ENCODE peak calls at places on chromosomes 6 and 20, in four cellular contexts. A, J, O and Q are unnamed samples.

GRCh38 chr6:165308926-165309731 is at the start of gene C6orf118:
- DNase-seq in O (peak), J (peak), A (peak), Q (peak)

GRCh38 chr20:21519136-21519584 is 5.3 kb upstream of the NKX2-2 start:
- DNase-seq in O (peak), A (peak), J (no peak), Q (no peak)

GRCh38 chr6:158642097-158642601 is 2.4 kb downstream of the DYNLT1 start:
- DNase-seq in A (no peak), O (no peak), J (no peak), Q (no peak)

GRCh38 chr6:84408028-84408427 is 180.6 kb upstream of the CEP162 start:
- DNase-seq in J (no peak), O (no peak), A (no peak), Q (no peak)

GRCh38 chr6:118334634-118335033 is 213.5 kb upstream of the PLN start:
- DNase-seq in O (no peak), J (no peak), A (no peak), Q (no peak)

GRCh38 chr6:15207923-15208322 is 37.9 kb upstream of the JARID2 start:
- DNase-seq in J (no peak), O (peak), A (no peak), Q (peak)

GRCh38 chr20:37649017-37649416 is 44.8 kb upstream of the CTNNBL1 start:
- DNase-seq in J (no peak), O (no peak), A (no peak), Q (no peak)

GRCh38 chr20:53859684-53860083 is 210.7 kb downstream of the BCAS1 start:
- DNase-seq in A (no peak), J (no peak), O (no peak), Q (no peak)

GRCh38 chr6:75532521-75532920 is 38.9 kb upstream of the FILIP1 start:
- DNase-seq in A (no peak), J (no peak), O (no peak), Q (no peak)

GRCh38 chr6:127972815-127973214 is 72.0 kb upstream of the THEMIS start:
- DNase-seq in O (no peak), A (no peak), J (no peak), Q (no peak)

GRCh38 chr6:52394251-52394666 is 25.9 kb upstream of the EFHC1 start:
- DNase-seq in A (no peak), O (no peak), J (no peak), Q (no peak)

GRCh38 chr20:52454660-52455059 is 263.1 kb upstream of the ZFP64 start:
- DNase-seq in A (no peak), J (no peak), O (no peak), Q (no peak)

GRCh38 chr6:13277231-13277630 is 51.1 kb downstream of the TBC1D7 start:
- DNase-seq in J (no peak), A (no peak), O (no peak), Q (no peak)

GRCh38 chr6:100116409-100117194 is 122.6 kb upstream of the MCHR2 start:
- DNase-seq in A (peak), J (peak), O (peak), Q (peak)

GRCh38 chr20:11845311-11845710 is 72.4 kb upstream of the BTBD3 start:
- DNase-seq in O (no peak), A (no peak), J (no peak), Q (no peak)

GRCh38 chr20:45576995-45577394 is 2.1 kb downstream of the WFDC8 start:
- DNase-seq in A (no peak), J (no peak), O (peak), Q (no peak)

GRCh38 chr6:167832497-167833395 is 6.0 kb downstream of the AFDN start:
- DNase-seq in J (no peak), A (no peak), O (no peak), Q (no peak)

GRCh38 chr20:19816386-19816785 is 58.3 kb downstream of the RIN2 start:
- DNase-seq in O (no peak), J (no peak), A (no peak), Q (no peak)

GRCh38 chr6:110068592-110068967 is 90.5 kb downstream of the GPR6 start:
- DNase-seq in J (no peak), O (no peak), A (no peak), Q (no peak)

GRCh38 chr6:8194499-8194898 is 92.2 kb upstream of the EEF1E1 start:
- DNase-seq in A (no peak), O (peak), J (no peak), Q (no peak)

GRCh38 chr20:36261389-36262105 is 25.3 kb downstream of the AAR2 start:
- DNase-seq in J (no peak), O (no peak), A (no peak), Q (no peak)

GRCh38 chr6:54185885-54186284 is 74.6 kb downstream of the MLIP start:
- DNase-seq in O (no peak), A (no peak), J (no peak), Q (no peak)

GRCh38 chr20:25259358-25259757 is 11.5 kb downstream of the PYGB start:
- DNase-seq in A (no peak), J (no peak), O (no peak), Q (no peak)

GRCh38 chr6:703562-703961 is 10.6 kb upstream of the EXOC2 start:
- DNase-seq in O (no peak), A (no peak), J (no peak), Q (no peak)

GRCh38 chr20:40754372-40754943 is 65.4 kb upstream of the MAFB start:
- DNase-seq in A (no peak), O (no peak), J (no peak), Q (no peak)

GRCh38 chr20:22922987-22923386 is 112.1 kb upstream of the SSTR4 start:
- DNase-seq in A (no peak), J (no peak), O (no peak), Q (no peak)

GRCh38 chr20:16005612-16006493 is 567.4 kb downstream of the KIF16B start:
- DNase-seq in A (no peak), J (no peak), O (peak), Q (no peak)

GRCh38 chr20:44011251-44011940 is 96.7 kb downstream of the TOX2 start:
- DNase-seq in O (no peak), J (no peak), A (peak), Q (no peak)

GRCh38 chr6:133802861-133803260 is 86.1 kb upstream of the TCF21 start:
- DNase-seq in A (no peak), J (no peak), O (no peak), Q (no peak)

GRCh38 chr20:14848806-14849205 is 511.4 kb upstream of the FLRT3 start:
- DNase-seq in A (no peak), O (no peak), J (no peak), Q (no peak)

DNA sequence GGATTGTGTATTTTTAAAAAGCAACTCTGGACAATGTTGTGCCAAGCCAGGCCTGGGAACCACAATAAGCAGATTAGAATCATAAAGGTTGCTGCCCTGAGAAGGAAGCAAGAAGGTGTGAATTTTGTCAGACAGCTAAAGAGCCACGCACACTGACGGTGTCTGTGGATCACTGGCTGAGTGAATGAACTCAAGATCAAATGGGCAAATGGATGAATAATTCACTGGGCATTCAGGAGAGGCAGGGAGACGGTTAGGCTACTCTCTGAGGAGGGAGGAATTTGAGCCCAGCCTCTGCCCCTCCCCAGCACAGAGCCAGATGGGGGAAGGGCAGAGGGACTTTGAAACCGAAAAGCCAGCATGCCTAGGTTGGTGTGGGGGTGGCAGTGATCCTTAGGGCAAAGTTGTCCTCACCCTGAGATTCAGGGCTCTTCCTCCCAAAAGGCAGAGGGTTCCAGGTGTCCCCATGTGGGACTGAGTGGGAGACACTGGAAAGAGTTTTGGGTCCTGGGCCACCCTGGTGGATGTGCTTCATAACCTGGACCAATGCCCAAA is 19.5 kb upstream of the SLC22A7 start:
- DNase-seq in J (no peak), O (no peak), A (no peak), Q (no peak)
- H3K27ac ChIP-seq in J (peak), O (no peak), A (no peak), Q (no peak)

GRCh38 chr20:24211972-24212371 is 223.4 kb upstream of the GGTLC1 start:
- DNase-seq in J (no peak), A (peak), O (peak), Q (no peak)

GRCh38 chr20:24208652-24209051 is 220.1 kb upstream of the GGTLC1 start:
- DNase-seq in J (peak), O (peak), A (peak), Q (peak)

GRCh38 chr20:24207803-24208300 is 219.3 kb upstream of the GGTLC1 start:
- DNase-seq in A (no peak), J (no peak), O (no peak), Q (no peak)

GRCh38 chr20:24212494-24212893 is 223.9 kb upstream of the GGTLC1 start:
- DNase-seq in O (no peak), A (no peak), J (no peak), Q (no peak)

DNA sequence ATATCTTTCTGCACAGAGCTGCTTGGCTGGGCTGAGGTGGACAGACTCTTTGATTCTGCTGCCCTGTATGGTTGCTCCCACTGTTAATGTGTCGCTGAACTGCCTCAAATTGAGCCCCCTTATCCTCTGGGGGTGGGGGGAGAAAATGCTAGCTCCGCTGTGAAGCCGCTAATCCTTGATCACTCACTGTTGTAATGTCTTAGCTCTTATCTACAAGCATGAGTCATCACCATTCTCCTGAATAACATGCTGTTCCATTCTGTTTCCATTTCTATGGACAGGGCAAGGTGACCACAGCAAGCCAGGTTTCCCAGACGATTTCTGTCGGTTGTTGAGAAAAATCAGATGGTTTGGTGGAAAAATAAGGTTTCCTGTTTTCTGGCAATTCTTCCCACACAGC is 218.4 kb upstream of the GGTLC1 start:
- DNase-seq in J (no peak), A (no peak), O (no peak), Q (no peak)
- H3K4me3 ChIP-seq in J (no peak), A (no peak), O (no peak), Q (no peak)

DNA sequence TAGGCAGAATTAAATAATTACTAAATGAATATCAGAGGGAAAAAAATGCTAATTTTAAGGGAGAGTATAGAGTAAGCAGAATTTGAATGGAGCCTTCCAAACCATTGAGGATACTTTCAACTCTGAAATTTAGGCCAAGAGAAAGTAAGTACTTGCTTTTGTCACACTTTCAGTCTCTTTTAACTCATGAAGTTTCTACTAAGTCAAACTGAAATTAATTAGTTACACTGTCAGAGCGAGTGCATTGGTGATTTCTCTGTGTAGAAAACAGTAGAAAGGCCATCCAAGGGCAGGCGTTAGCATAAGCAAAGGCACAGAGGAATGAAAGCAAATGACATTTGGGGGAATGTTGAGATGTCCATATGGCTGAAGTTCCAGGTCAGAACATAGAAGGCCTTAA is 92.9 kb downstream of the PLEKHG1 start:
- DNase-seq in A (no peak), J (no peak), O (no peak), Q (no peak)
- H3K27ac ChIP-seq in A (no peak), J (no peak), O (no peak), Q (no peak)

GRCh38 chr6:72386324-72386723 is 235.5 kb upstream of the KCNQ5 start:
- DNase-seq in O (no peak), J (no peak), A (no peak), Q (no peak)

DNA sequence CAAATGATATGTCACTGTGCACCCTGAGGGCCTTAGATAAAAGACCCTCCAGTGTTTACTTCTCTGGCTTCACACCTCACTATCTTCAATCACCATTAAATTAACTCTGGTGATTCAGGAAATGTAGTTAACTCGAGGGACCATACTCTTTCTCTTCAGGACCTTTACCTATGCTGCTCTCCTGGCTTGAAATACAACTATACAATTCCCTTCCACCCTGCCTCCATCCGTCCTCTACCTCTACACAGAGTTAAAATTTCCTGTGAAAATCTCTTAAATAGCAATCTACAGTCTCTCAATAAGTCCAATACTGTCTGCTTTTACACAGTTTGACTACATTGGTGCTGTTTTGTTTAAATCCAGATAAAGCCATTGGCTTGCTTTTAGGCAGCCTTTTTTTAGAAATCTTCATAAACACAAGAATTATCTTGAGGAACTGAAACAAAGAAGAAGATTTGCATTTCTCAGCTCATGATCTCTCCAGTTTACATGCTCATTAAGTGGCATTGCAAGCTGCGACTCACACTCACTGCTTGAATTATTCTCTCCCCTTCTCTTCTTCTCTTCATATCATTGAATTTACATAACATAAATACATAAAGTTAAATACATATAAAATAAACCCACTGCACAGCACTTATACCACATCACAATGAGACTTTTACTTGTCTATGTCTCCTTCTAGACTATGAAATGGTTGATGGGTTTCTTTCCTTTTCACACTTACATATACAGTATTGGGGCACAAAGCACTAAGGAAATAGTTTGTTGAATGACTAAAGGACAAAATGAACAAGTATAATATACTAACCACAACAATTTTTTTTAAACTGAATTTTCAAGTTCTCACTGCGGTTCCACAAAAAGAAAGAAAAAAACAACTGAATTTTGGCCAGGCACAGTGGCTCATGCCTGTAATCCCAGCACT is 239.0 kb upstream of the KCNQ5 start:
- DNase-seq in O (no peak), J (no peak), A (no peak), Q (no peak)
- H3K4me3 ChIP-seq in O (no peak), J (no peak), A (no peak), Q (no peak)

GRCh38 chr6:28446818-28447511 is 3.7 kb upstream of the ZSCAN23 start:
- DNase-seq in A (peak), O (peak), J (no peak), Q (no peak)
- H3K27ac ChIP-seq in A (peak), O (no peak), J (no peak), Q (no peak)

GRCh38 chr6:131952886-131953509 is 1.8 kb upstream of the CCN2 start:
- DNase-seq in A (no peak), J (no peak), O (no peak), Q (no peak)

GRCh38 chr6:131955192-131955591 is 4.0 kb upstream of the CCN2 start:
- DNase-seq in J (no peak), A (no peak), O (no peak), Q (no peak)

GRCh38 chr6:131954775-131955107 is 3.6 kb upstream of the CCN2 start:
- DNase-seq in J (peak), A (peak), O (no peak), Q (no peak)

GRCh38 chr6:131955876-131956275 is 4.7 kb upstream of the CCN2 start:
- DNase-seq in O (no peak), J (no peak), A (no peak), Q (no peak)

DNA sequence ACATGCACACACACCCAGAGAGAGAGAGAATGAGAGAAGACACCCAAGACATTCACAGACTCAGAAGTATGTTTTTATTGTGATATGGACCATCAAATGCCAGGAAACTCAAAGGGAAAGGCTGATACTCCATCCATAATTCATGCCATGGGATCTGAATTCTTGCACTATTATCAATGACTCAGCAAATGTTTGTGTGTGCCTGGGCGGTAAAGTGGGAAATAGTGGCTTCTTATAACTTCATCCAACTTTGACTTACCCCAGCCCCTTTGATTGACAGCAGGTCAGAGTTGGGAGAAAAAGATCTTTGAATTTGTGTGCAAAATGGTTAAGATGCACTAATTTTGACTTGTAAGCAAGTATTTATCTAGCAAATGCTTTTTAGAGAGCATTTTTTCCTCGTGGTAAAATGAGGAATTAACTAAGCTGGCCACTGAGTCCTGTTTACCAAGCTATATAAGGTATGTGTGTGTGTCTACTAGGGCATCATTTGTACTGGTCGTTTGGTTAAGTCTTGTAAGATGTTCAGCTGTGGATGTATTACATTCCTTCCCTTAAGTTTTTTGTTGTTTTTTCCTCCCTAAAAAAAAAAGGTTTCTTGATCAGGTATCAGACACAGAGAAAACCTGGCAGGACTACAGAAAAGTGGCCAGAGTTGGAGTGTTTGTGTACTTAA is 3.1 kb upstream of the CCN2 start:
- DNase-seq in O (no peak), J (no peak), A (peak), Q (no peak)
- H3K4me3 ChIP-seq in O (no peak), J (no peak), A (no peak), Q (no peak)

GRCh38 chr20:1629321-1629720 is 9.5 kb upstream of the SIRPB1 start:
- DNase-seq in A (no peak), J (no peak), O (no peak), Q (no peak)

GRCh38 chr20:1628621-1629020 is 8.8 kb upstream of the SIRPB1 start:
- DNase-seq in O (no peak), J (no peak), A (no peak), Q (no peak)

GRCh38 chr20:1623501-1624250 is 3.9 kb upstream of the SIRPB1 start:
- DNase-seq in O (no peak), A (no peak), J (no peak), Q (no peak)

GRCh38 chr20:1624811-1625690 is 5.2 kb upstream of the SIRPB1 start:
- DNase-seq in O (no peak), J (no peak), A (peak), Q (no peak)

GRCh38 chr20:1626528-1627192 is 6.9 kb upstream of the SIRPB1 start:
- DNase-seq in A (no peak), J (no peak), O (no peak), Q (no peak)
- H3K27ac ChIP-seq in A (no peak), J (no peak), O (no peak), Q (no peak)

DNA sequence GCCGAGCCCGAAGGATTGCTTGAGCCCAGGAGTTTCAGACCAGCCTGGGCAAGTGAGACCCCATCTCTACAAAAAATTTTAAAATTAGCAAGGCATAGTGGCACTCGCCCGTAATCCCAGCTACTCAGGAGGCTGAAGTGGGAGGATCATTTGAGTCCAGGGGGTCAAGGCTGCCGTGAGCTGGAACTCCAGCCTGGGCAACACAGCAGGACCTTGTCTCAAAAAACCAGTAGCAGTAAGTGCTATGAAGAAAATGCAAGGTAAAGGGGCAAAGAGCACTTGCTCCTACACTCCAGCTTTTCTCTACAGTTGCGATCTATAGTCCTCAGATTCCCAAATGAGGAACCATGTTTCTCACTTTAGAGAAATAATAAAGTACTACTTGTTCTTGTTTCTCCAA is 1.8 kb upstream of the DDX39B start:
- DNase-seq in O (no peak), A (no peak), J (no peak), Q (no peak)
- H3K4me3 ChIP-seq in O (no peak), A (no peak), J (no peak), Q (no peak)

DNA sequence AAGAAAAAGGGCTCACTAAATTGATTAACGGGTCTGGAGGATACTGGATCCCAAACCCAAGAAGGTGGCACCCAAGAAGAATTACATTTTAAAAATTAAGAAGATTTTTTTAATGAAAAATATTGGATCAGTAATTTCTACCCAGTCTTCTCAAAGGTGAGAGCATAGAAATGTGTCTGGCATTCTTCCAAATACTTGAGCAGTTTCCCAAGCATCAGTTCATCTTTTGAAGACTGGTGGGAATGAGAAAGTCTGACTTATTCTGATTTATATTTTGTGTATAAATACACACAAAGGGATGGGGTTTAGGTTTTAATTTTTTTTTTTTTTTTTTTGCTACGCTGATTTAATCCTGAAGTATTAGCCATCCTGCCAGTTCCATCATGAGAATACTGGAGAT is 3.3 kb downstream of the MGME1 start:
- DNase-seq in O (no peak), A (no peak), J (no peak), Q (no peak)
- H3K27ac ChIP-seq in O (no peak), A (peak), J (peak), Q (no peak)

GRCh38 chr6:30882764-30883475 is 1.4 kb upstream of the DDR1 start:
- DNase-seq in J (peak), O (peak), A (no peak), Q (no peak)
- H3K4me3 ChIP-seq in J (peak), O (peak), A (no peak), Q (peak)